ENCODE peak calls at places on chromosome 1, in seven cellular contexts. P, Y, X, W, N, R and V are unnamed samples.

GRCh38 chr1:235998812-235999211 is 66.1 kb downstream of the NID1 start:
- DNase-seq in X (no peak), W (no peak), P (no peak), R (no peak), Y (no peak), N (peak), V (peak)

GRCh38 chr1:234725177-234726132 is 115.5 kb upstream of the IRF2BP2 start:
- DNase-seq in P (no peak), N (peak), Y (no peak), W (no peak), R (no peak), X (peak), V (no peak)

GRCh38 chr1:181453541-181454201 is 29.6 kb upstream of the CACNA1E start:
- DNase-seq in Y (no peak), P (no peak), R (no peak), N (no peak), W (no peak), X (no peak), V (no peak)

GRCh38 chr1:180912801-180913616 is at the start of gene KIAA1614:
- DNase-seq in Y (peak), P (no peak), N (no peak), X (peak), R (no peak), W (peak), V (no peak)

GRCh38 chr1:89822109-89822962 is 1.5 kb downstream of the LRRC8D start:
- DNase-seq in Y (no peak), X (no peak), P (no peak), N (no peak), W (no peak), R (no peak), V (no peak)

GRCh38 chr1:198939286-198939685 is 300.4 kb downstream of the PTPRC start:
- DNase-seq in R (peak), P (no peak), X (no peak), Y (no peak), W (no peak), N (no peak), V (no peak)

GRCh38 chr1:93662481-93663190 is 19.0 kb downstream of the BCAR3 start:
- DNase-seq in P (no peak), W (no peak), R (no peak), Y (no peak), N (no peak), X (no peak), V (no peak)

GRCh38 chr1:196997428-196997827 is 20.1 kb downstream of the CFHR5 start:
- DNase-seq in R (no peak), N (no peak), W (no peak), Y (peak), P (no peak), X (no peak), V (no peak)

GRCh38 chr1:43358121-43358745 is 548 bp upstream of the CDC20 start:
- DNase-seq in R (peak), W (no peak), P (no peak), X (peak), N (no peak), Y (no peak), V (peak)